ENCODE peak calls at places on chromosomes 4 and X, in four cellular contexts. N, Y, M and B are unnamed samples.

GRCh38 chr4:182923796-182924365 is 6.7 kb upstream of the DCTD start:
- DNase-seq in Y (no peak), M (no peak), N (no peak), B (no peak)

GRCh38 chr4:10164877-10165283 is 48.3 kb upstream of the WDR1 start:
- DNase-seq in N (no peak), Y (peak), M (peak), B (no peak)

GRCh38 chrX:144566592-144566991 is 680.7 kb upstream of the SPANXN1 start:
- DNase-seq in Y (no peak), N (no peak), M (no peak), B (no peak)

GRCh38 chr4:168877779-168878491 is 132.1 kb downstream of the CBR4 start:
- DNase-seq in M (no peak), N (no peak), Y (peak), B (no peak)

GRCh38 chrX:70592091-70592490 is 147.5 kb downstream of the DLG3 start:
- DNase-seq in M (peak), N (no peak), Y (no peak), B (no peak)

GRCh38 chrX:2901367-2902036 is 27.6 kb downstream of the ARSD start:
- DNase-seq in N (no peak), Y (no peak), M (no peak), B (no peak)

GRCh38 chrX:102720237-102721168 is at the start of gene GPRASP3:
- DNase-seq in Y (peak), N (peak), M (no peak), B (no peak)

GRCh38 chrX:45623266-45623665 is 422.6 kb upstream of the DIPK2B start:
- DNase-seq in M (peak), Y (no peak), N (no peak), B (no peak)

GRCh38 chr4:128751354-128751753 is 58.1 kb upstream of the JADE1 start:
- DNase-seq in N (no peak), Y (no peak), M (no peak), B (no peak)

GRCh38 chr4:41214158-41215146 is at the start of gene APBB2:
- DNase-seq in M (peak), Y (peak), N (peak), B (peak)

GRCh38 chr4:174591243-174592021 is 69.1 kb upstream of the HPGD start:
- DNase-seq in M (no peak), N (no peak), Y (no peak), B (no peak)

GRCh38 chr4:185810746-185811508 is 1.1 kb downstream of the SORBS2 start:
- DNase-seq in M (no peak), Y (no peak), N (no peak), B (no peak)

GRCh38 chrX:14476169-14476568 is 53.2 kb upstream of the GLRA2 start:
- DNase-seq in Y (no peak), M (no peak), N (no peak), B (no peak)

GRCh38 chrX:103779156-103779555 is 2.5 kb downstream of the PLP1 start:
- DNase-seq in M (no peak), N (no peak), Y (no peak), B (no peak)

GRCh38 chrX:153433781-153434285 is 12.0 kb downstream of the TREX2 start:
- DNase-seq in N (no peak), Y (no peak), M (no peak), B (no peak)

GRCh38 chrX:16511776-16512400 is 138.1 kb upstream of the S100G start:
- DNase-seq in N (no peak), Y (no peak), M (no peak), B (no peak)

GRCh38 chr4:168765726-168766125 is 244.3 kb downstream of the CBR4 start:
- DNase-seq in N (no peak), Y (peak), M (peak), B (no peak)

GRCh38 chr4:83358410-83358809 is 23.8 kb upstream of the HPSE start:
- DNase-seq in M (peak), N (no peak), Y (no peak), B (no peak)

GRCh38 chr4:67879486-67879885 is 4.3 kb downstream of the TMPRSS11D start:
- DNase-seq in N (no peak), M (no peak), Y (no peak), B (no peak)

GRCh38 chrX:74343970-74344622 is 40.1 kb downstream of the ZCCHC13 start:
- DNase-seq in N (peak), M (peak), Y (no peak), B (no peak)

GRCh38 chr4:158964114-158964727 is 138.7 kb upstream of the RAPGEF2 start:
- DNase-seq in N (no peak), Y (no peak), M (no peak), B (no peak)

GRCh38 chr4:23966720-23967119 is 76.9 kb upstream of the PPARGC1A start:
- DNase-seq in M (no peak), N (no peak), Y (no peak), B (no peak)

GRCh38 chr4:113738251-113738650 is 23.3 kb downstream of the CAMK2D start:
- DNase-seq in M (no peak), N (no peak), Y (no peak), B (no peak)

GRCh38 chrX:139883984-139884383 is 48.9 kb downstream of the ATP11C start:
- DNase-seq in N (no peak), M (no peak), Y (no peak), B (no peak)

GRCh38 chrX:131764224-131764623 is 220.3 kb downstream of the OR13H1 start:
- DNase-seq in N (no peak), M (no peak), Y (no peak), B (no peak)

GRCh38 chr4:72886602-72887001 is 182.9 kb downstream of the COX18 start:
- DNase-seq in Y (no peak), N (no peak), M (no peak), B (no peak)

GRCh38 chrX:1295550-1295949 is 26.9 kb downstream of the CSF2RA start:
- DNase-seq in M (no peak), N (no peak), Y (no peak), B (no peak)

GRCh38 chrX:15146515-15146914 is 123.4 kb downstream of the ASB9 start:
- DNase-seq in Y (no peak), N (no peak), M (no peak), B (no peak)

GRCh38 chr4:87844476-87844875 is 11.7 kb downstream of the MEPE start:
- DNase-seq in N (no peak), M (no peak), Y (no peak), B (no peak)

GRCh38 chr4:87839309-87839946 is 6.7 kb downstream of the MEPE start:
- DNase-seq in N (no peak), Y (no peak), M (peak), B (no peak)

GRCh38 chr4:87848622-87849351 is 16.0 kb downstream of the MEPE start:
- DNase-seq in M (peak), Y (no peak), N (no peak), B (no peak)

GRCh38 chr4:87840149-87840548 is 7.4 kb downstream of the MEPE start:
- DNase-seq in Y (no peak), N (no peak), M (no peak), B (no peak)

GRCh38 chr4:87843936-87844335 is 11.2 kb downstream of the MEPE start:
- DNase-seq in N (peak), M (peak), Y (no peak), B (no peak)
- TF ChIP-seq CTCF in N (no peak), M (no peak), Y (no peak), B (no peak)

DNA sequence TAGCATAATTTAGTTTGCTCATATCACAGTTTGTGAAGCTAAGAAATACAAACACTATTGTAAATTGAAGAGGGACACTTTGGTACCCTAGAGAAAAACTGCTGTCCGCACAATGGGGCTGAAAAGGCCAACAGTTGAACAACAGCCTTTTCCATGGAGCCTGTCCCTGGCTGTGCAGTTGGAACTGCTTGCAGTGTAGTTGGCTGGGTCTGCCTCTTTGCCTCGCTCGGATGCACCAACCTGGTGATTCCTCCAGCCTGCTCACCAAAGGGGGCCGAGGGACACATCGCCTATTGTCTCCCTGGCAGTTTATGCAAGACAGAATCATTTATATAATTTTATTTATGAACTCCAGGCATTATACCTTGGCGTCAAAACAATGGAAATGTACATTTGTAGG is 16.5 kb upstream of the GALNT7 start:
- DNase-seq in Y (no peak), N (no peak), M (no peak), B (no peak)
- TF ChIP-seq CTCF in Y (no peak), N (no peak), M (no peak), B (no peak)

DNA sequence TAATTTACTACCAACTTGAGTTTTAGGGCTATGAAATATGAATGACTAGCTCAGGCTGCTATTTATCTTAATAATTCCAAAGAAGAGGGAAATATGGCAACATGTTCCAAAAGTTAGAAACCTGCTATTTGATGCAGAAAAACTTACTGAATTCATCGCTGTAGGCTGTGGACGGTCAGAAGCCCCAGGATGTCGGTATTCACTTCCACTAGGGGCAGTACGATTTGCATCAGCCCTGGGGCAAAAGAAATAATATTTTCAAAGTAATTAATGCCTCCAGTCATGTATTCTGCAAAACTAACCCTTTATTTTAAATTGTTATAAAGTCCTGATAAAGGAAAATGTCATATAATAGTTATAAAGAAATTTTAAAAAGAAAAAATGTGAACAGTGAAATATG is 4.5 kb downstream of the PLRG1 start:
- DNase-seq in N (no peak), Y (no peak), M (no peak), B (no peak)
- TF ChIP-seq CTCF in N (no peak), Y (no peak), M (peak), B (peak)

GRCh38 chrX:19382500-19383145 is 38.9 kb downstream of the PDHA1 start:
- DNase-seq in N (no peak), Y (peak), M (peak), B (no peak)
- TF ChIP-seq CTCF in N (no peak), Y (peak), M (peak), B (peak)

DNA sequence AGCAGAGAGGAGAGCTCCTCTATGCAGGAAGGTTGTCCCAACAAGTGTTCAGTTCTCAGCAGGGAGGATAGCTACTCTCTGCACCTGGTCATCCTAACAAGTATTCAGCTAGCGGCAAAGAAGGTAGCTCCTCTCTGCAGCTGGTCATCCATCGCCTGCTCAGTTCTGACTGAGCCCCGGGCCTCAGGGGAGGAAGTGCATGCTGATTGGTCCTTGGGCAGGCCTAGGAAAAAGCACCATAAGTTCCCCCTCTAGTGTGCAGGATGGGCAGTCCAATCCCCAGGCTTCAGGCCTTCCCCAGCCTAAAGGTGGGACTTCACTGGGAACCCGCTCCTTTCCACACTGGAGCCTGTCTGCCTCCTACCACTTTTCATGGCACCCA is 4.4 kb upstream of the FBXW7 start:
- DNase-seq in M (no peak), Y (no peak), N (no peak), B (no peak)
- TF ChIP-seq CTCF in M (no peak), Y (no peak), N (no peak), B (no peak)

DNA sequence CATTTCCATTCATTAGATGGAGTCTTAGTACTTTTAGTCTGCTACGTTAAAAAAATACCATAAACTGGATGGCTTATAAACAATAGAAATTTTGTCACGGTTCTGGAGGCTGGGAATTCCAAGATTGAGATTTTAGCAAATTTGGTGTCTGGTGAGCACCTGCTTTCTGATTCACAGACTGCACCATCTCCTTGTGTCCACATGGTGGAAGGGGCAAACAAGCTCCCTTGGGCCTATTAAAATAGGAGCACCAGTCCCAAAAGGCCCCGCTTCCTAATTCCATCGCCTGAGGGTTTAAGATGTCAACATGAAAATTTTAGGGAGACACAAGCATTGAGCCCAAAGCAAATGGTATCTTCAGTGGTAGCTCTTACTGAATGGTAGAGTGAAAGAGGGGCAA is 120.5 kb upstream of the MAP9 start:
- DNase-seq in M (no peak), N (no peak), Y (no peak), B (no peak)
- TF ChIP-seq CTCF in M (no peak), N (no peak), Y (peak), B (no peak)

GRCh38 chr4:2046031-2046961 is 12.8 kb upstream of the NAT8L start:
- DNase-seq in Y (no peak), M (no peak), N (no peak), B (no peak)

GRCh38 chr4:2047031-2047660 is 12.0 kb upstream of the NAT8L start:
- DNase-seq in N (no peak), M (no peak), Y (no peak), B (no peak)

GRCh38 chr4:2044119-2044485 is 15.0 kb upstream of the NAT8L start:
- DNase-seq in M (no peak), N (no peak), Y (no peak), B (no peak)

GRCh38 chr4:2044542-2045517 is 14.3 kb upstream of the NAT8L start:
- DNase-seq in Y (no peak), M (no peak), N (no peak), B (no peak)

GRCh38 chr4:2045518-2045951 is 13.6 kb upstream of the NAT8L start:
- DNase-seq in N (peak), M (no peak), Y (no peak), B (no peak)
- TF ChIP-seq CTCF in N (no peak), M (no peak), Y (no peak), B (no peak)

GRCh38 chr4:8431553-8431952 is 9.0 kb downstream of the ACOX3 start:
- DNase-seq in Y (no peak), N (no peak), M (no peak), B (no peak)

GRCh38 chr4:8427761-8428287 is 12.7 kb downstream of the ACOX3 start:
- DNase-seq in N (no peak), Y (no peak), M (no peak), B (no peak)

GRCh38 chr4:8433181-8433580 is 7.3 kb downstream of the ACOX3 start:
- DNase-seq in N (no peak), Y (no peak), M (no peak), B (no peak)

GRCh38 chr4:8427262-8427661 is 13.3 kb downstream of the ACOX3 start:
- DNase-seq in M (no peak), Y (no peak), N (no peak), B (no peak)

GRCh38 chr4:8428288-8429097 is 12.0 kb downstream of the ACOX3 start:
- DNase-seq in N (peak), Y (peak), M (peak), B (no peak)
- TF ChIP-seq CTCF in N (peak), Y (no peak), M (peak), B (peak)

GRCh38 chr4:7430368-7430964 is 4.3 kb downstream of the PSAPL1 start:
- DNase-seq in N (no peak), M (no peak), Y (no peak), B (peak)
- TF ChIP-seq CTCF in N (no peak), M (no peak), Y (no peak), B (no peak)